ENCODE peak calls at places on chromosomes 3 and 15, in eight cellular contexts. One of them, this sample, is unnamed.

GRCh38 chr15:71632571-71633195 is 177.7 kb upstream of the NR2E3 start:
- DNase-seq in SK-N-SH: no peak
- DNase-seq in A673: no peak
- DNase-seq in choroid plexus epithelial cell: no peak
- DNase-seq in heart right ventricle: no peak
- DNase-seq in fibroblast of the aortic adventitia: no peak
- DNase-seq in brain microvascular endothelial cell: no peak
- DNase-seq in astrocyte of the spinal cord: no peak
- DNase-seq in this sample: no peak

GRCh38 chr3:27080126-27080525 is 289.1 kb downstream of the NEK10 start:
- DNase-seq in A673: no peak
- DNase-seq in choroid plexus epithelial cell: no peak
- DNase-seq in brain microvascular endothelial cell: no peak
- DNase-seq in astrocyte of the spinal cord: no peak
- DNase-seq in fibroblast of the aortic adventitia: no peak
- DNase-seq in heart right ventricle: no peak
- DNase-seq in SK-N-SH: no peak
- DNase-seq in this sample: no peak

GRCh38 chr15:74631935-74632560 is 16.4 kb downstream of the CLK3 start:
- DNase-seq in astrocyte of the spinal cord: peak
- DNase-seq in SK-N-SH: peak
- DNase-seq in choroid plexus epithelial cell: peak
- DNase-seq in heart right ventricle: peak
- DNase-seq in fibroblast of the aortic adventitia: peak
- DNase-seq in brain microvascular endothelial cell: peak
- DNase-seq in A673: peak
- DNase-seq in this sample: no peak

GRCh38 chr3:151206196-151206595 is 3.2 kb upstream of the GPR171 start:
- DNase-seq in A673: no peak
- DNase-seq in brain microvascular endothelial cell: no peak
- DNase-seq in choroid plexus epithelial cell: no peak
- DNase-seq in fibroblast of the aortic adventitia: no peak
- DNase-seq in heart right ventricle: no peak
- DNase-seq in SK-N-SH: no peak
- DNase-seq in astrocyte of the spinal cord: no peak
- DNase-seq in this sample: no peak

GRCh38 chr3:15331606-15332404 is 581 bp downstream of the SH3BP5 start:
- DNase-seq in brain microvascular endothelial cell: no peak
- DNase-seq in choroid plexus epithelial cell: peak
- DNase-seq in A673: peak
- DNase-seq in heart right ventricle: no peak
- DNase-seq in astrocyte of the spinal cord: no peak
- DNase-seq in SK-N-SH: peak
- DNase-seq in fibroblast of the aortic adventitia: peak
- DNase-seq in this sample: no peak

GRCh38 chr3:190013943-190014924 is 106.5 kb downstream of the P3H2 start:
- DNase-seq in choroid plexus epithelial cell: no peak
- DNase-seq in SK-N-SH: no peak
- DNase-seq in brain microvascular endothelial cell: no peak
- DNase-seq in A673: no peak
- DNase-seq in astrocyte of the spinal cord: no peak
- DNase-seq in heart right ventricle: no peak
- DNase-seq in fibroblast of the aortic adventitia: no peak
- DNase-seq in this sample: no peak

GRCh38 chr3:134357261-134357913 is 16.9 kb downstream of the AMOTL2 start:
- DNase-seq in fibroblast of the aortic adventitia: no peak
- DNase-seq in heart right ventricle: no peak
- DNase-seq in astrocyte of the spinal cord: no peak
- DNase-seq in A673: no peak
- DNase-seq in SK-N-SH: no peak
- DNase-seq in brain microvascular endothelial cell: no peak
- DNase-seq in choroid plexus epithelial cell: no peak
- DNase-seq in this sample: no peak

GRCh38 chr3:10574101-10574615 is 68.8 kb upstream of the ATP2B2 start:
- DNase-seq in heart right ventricle: no peak
- DNase-seq in astrocyte of the spinal cord: no peak
- DNase-seq in choroid plexus epithelial cell: no peak
- DNase-seq in SK-N-SH: peak
- DNase-seq in fibroblast of the aortic adventitia: no peak
- DNase-seq in A673: no peak
- DNase-seq in brain microvascular endothelial cell: no peak
- DNase-seq in this sample: no peak

GRCh38 chr15:65762399-65762798 is 29.7 kb downstream of the DENND4A start:
- DNase-seq in A673: no peak
- DNase-seq in choroid plexus epithelial cell: no peak
- DNase-seq in heart right ventricle: no peak
- DNase-seq in astrocyte of the spinal cord: no peak
- DNase-seq in brain microvascular endothelial cell: no peak
- DNase-seq in fibroblast of the aortic adventitia: no peak
- DNase-seq in SK-N-SH: no peak
- DNase-seq in this sample: no peak

GRCh38 chr3:183826854-183827253 is 1.5 kb upstream of the MAP6D1 start:
- DNase-seq in heart right ventricle: no peak
- DNase-seq in A673: no peak
- DNase-seq in astrocyte of the spinal cord: no peak
- DNase-seq in choroid plexus epithelial cell: no peak
- DNase-seq in SK-N-SH: no peak
- DNase-seq in brain microvascular endothelial cell: no peak
- DNase-seq in fibroblast of the aortic adventitia: no peak
- DNase-seq in this sample: no peak

GRCh38 chr15:63510548-63510940 is 6.2 kb downstream of the USP3 start:
- DNase-seq in A673: peak
- DNase-seq in brain microvascular endothelial cell: no peak
- DNase-seq in heart right ventricle: no peak
- DNase-seq in choroid plexus epithelial cell: no peak
- DNase-seq in astrocyte of the spinal cord: no peak
- DNase-seq in fibroblast of the aortic adventitia: no peak
- DNase-seq in SK-N-SH: no peak
- DNase-seq in this sample: no peak

GRCh38 chr3:147940400-147940799 is 531.2 kb downstream of the ZIC1 start:
- DNase-seq in SK-N-SH: no peak
- DNase-seq in choroid plexus epithelial cell: peak
- DNase-seq in fibroblast of the aortic adventitia: peak
- DNase-seq in A673: no peak
- DNase-seq in brain microvascular endothelial cell: no peak
- DNase-seq in heart right ventricle: no peak
- DNase-seq in astrocyte of the spinal cord: peak
- DNase-seq in this sample: peak
- TF ChIP-seq CTCF in SK-N-SH: no peak
- TF ChIP-seq CTCF in choroid plexus epithelial cell: peak
- TF ChIP-seq CTCF in fibroblast of the aortic adventitia: peak
- TF ChIP-seq CTCF in A673: no peak
- TF ChIP-seq CTCF in brain microvascular endothelial cell: peak
- TF ChIP-seq CTCF in heart right ventricle: no peak
- TF ChIP-seq CTCF in astrocyte of the spinal cord: peak
- TF ChIP-seq CTCF in this sample: peak

GRCh38 chr3:172519740-172520139 is 3.5 kb downstream of the TNFSF10 start:
- DNase-seq in SK-N-SH: no peak
- DNase-seq in astrocyte of the spinal cord: no peak
- DNase-seq in choroid plexus epithelial cell: no peak
- DNase-seq in brain microvascular endothelial cell: no peak
- DNase-seq in fibroblast of the aortic adventitia: no peak
- DNase-seq in heart right ventricle: no peak
- DNase-seq in A673: no peak
- DNase-seq in this sample: no peak

GRCh38 chr3:172517859-172518466 is 5.3 kb downstream of the TNFSF10 start:
- DNase-seq in choroid plexus epithelial cell: no peak
- DNase-seq in heart right ventricle: no peak
- DNase-seq in A673: no peak
- DNase-seq in SK-N-SH: no peak
- DNase-seq in fibroblast of the aortic adventitia: no peak
- DNase-seq in astrocyte of the spinal cord: no peak
- DNase-seq in brain microvascular endothelial cell: no peak
- DNase-seq in this sample: no peak

GRCh38 chr3:172516318-172517214 is 6.7 kb downstream of the TNFSF10 start:
- DNase-seq in A673: no peak
- DNase-seq in choroid plexus epithelial cell: peak
- DNase-seq in heart right ventricle: peak
- DNase-seq in brain microvascular endothelial cell: peak
- DNase-seq in fibroblast of the aortic adventitia: peak
- DNase-seq in SK-N-SH: no peak
- DNase-seq in astrocyte of the spinal cord: peak
- DNase-seq in this sample: peak

GRCh38 chr3:172520332-172520831 is 2.8 kb downstream of the TNFSF10 start:
- DNase-seq in astrocyte of the spinal cord: peak
- DNase-seq in fibroblast of the aortic adventitia: peak
- DNase-seq in SK-N-SH: no peak
- DNase-seq in choroid plexus epithelial cell: peak
- DNase-seq in brain microvascular endothelial cell: peak
- DNase-seq in A673: no peak
- DNase-seq in heart right ventricle: no peak
- DNase-seq in this sample: peak

DNA sequence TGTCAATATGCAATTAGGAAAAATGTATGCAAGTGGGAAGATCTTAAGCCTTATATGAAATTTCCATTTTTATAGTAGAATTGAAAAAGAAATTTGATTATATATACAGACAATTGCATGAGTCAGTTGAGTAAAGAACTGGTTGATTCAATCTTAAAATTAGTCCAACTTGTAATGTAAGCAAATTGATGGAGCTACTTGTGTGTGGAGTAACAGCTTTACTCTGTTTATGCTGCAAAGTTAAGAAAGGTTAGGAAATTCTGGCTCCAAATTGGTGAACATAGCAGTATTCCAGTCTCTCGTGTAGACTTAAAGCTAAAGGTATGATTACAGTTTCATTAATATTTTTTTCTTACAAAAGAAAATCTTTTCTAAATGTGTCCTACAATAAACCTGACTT is 4.0 kb downstream of the TNFSF10 start:
- DNase-seq in brain microvascular endothelial cell: no peak
- DNase-seq in astrocyte of the spinal cord: no peak
- DNase-seq in fibroblast of the aortic adventitia: no peak
- DNase-seq in SK-N-SH: no peak
- DNase-seq in choroid plexus epithelial cell: no peak
- DNase-seq in A673: no peak
- DNase-seq in heart right ventricle: no peak
- DNase-seq in this sample: no peak
- H3K4me3 ChIP-seq in brain microvascular endothelial cell: no peak
- H3K4me3 ChIP-seq in astrocyte of the spinal cord: no peak
- H3K4me3 ChIP-seq in fibroblast of the aortic adventitia: no peak
- H3K4me3 ChIP-seq in SK-N-SH: no peak
- H3K4me3 ChIP-seq in choroid plexus epithelial cell: no peak
- H3K4me3 ChIP-seq in A673: no peak
- H3K4me3 ChIP-seq in heart right ventricle: peak
- H3K4me3 ChIP-seq in this sample: no peak

GRCh38 chr15:88655103-88655553 is 16.3 kb downstream of the ISG20 start:
- DNase-seq in fibroblast of the aortic adventitia: no peak
- DNase-seq in choroid plexus epithelial cell: no peak
- DNase-seq in brain microvascular endothelial cell: no peak
- DNase-seq in heart right ventricle: no peak
- DNase-seq in SK-N-SH: no peak
- DNase-seq in astrocyte of the spinal cord: no peak
- DNase-seq in A673: no peak
- DNase-seq in this sample: no peak

GRCh38 chr15:88658070-88658965 is 19.5 kb downstream of the ISG20 start:
- DNase-seq in SK-N-SH: no peak
- DNase-seq in choroid plexus epithelial cell: no peak
- DNase-seq in A673: no peak
- DNase-seq in astrocyte of the spinal cord: no peak
- DNase-seq in heart right ventricle: no peak
- DNase-seq in fibroblast of the aortic adventitia: no peak
- DNase-seq in brain microvascular endothelial cell: no peak
- DNase-seq in this sample: no peak

GRCh38 chr15:88657326-88658069 is 18.7 kb downstream of the ISG20 start:
- DNase-seq in choroid plexus epithelial cell: peak
- DNase-seq in A673: peak
- DNase-seq in SK-N-SH: peak
- DNase-seq in fibroblast of the aortic adventitia: peak
- DNase-seq in astrocyte of the spinal cord: peak
- DNase-seq in heart right ventricle: no peak
- DNase-seq in brain microvascular endothelial cell: no peak
- DNase-seq in this sample: no peak

GRCh38 chr15:88655780-88656488 is 17.1 kb downstream of the ISG20 start:
- DNase-seq in astrocyte of the spinal cord: no peak
- DNase-seq in SK-N-SH: no peak
- DNase-seq in heart right ventricle: no peak
- DNase-seq in choroid plexus epithelial cell: no peak
- DNase-seq in A673: no peak
- DNase-seq in fibroblast of the aortic adventitia: no peak
- DNase-seq in brain microvascular endothelial cell: no peak
- DNase-seq in this sample: no peak

DNA sequence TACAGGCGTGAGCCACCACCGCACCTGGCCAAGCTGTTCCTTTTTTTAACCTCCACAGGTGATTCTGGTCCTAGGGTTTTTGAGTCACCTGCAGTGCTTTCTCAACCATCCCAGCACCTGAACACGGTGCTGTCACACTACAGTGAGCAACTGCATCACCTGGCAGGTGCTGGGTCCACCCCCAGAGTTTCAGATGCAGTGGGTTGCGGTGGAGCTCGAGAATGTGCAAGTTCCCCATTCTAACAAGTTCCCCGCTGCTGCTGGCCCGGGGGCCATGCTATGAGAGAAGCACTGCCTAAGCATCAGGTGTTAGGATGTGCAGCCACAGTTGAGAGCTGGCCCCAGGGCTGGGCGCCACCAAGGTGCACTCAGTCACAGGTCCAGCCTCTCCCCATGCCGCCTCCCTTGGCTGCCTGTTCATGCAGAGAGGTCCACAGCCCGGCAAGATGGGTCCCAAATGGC is 18.0 kb downstream of the ISG20 start:
- DNase-seq in brain microvascular endothelial cell: no peak
- DNase-seq in fibroblast of the aortic adventitia: no peak
- DNase-seq in A673: no peak
- DNase-seq in SK-N-SH: no peak
- DNase-seq in astrocyte of the spinal cord: no peak
- DNase-seq in heart right ventricle: no peak
- DNase-seq in choroid plexus epithelial cell: no peak
- DNase-seq in this sample: no peak
- TF ChIP-seq CTCF in brain microvascular endothelial cell: no peak
- TF ChIP-seq CTCF in fibroblast of the aortic adventitia: no peak
- TF ChIP-seq CTCF in A673: no peak
- TF ChIP-seq CTCF in SK-N-SH: no peak
- TF ChIP-seq CTCF in astrocyte of the spinal cord: no peak
- TF ChIP-seq CTCF in heart right ventricle: no peak
- TF ChIP-seq CTCF in choroid plexus epithelial cell: no peak
- TF ChIP-seq CTCF in this sample: no peak

GRCh38 chr3:172750069-172750367 is 508 bp upstream of the ECT2 start:
- DNase-seq in SK-N-SH: no peak
- DNase-seq in astrocyte of the spinal cord: no peak
- DNase-seq in brain microvascular endothelial cell: peak
- DNase-seq in A673: no peak
- DNase-seq in heart right ventricle: no peak
- DNase-seq in fibroblast of the aortic adventitia: no peak
- DNase-seq in choroid plexus epithelial cell: no peak
- DNase-seq in this sample: no peak

GRCh38 chr3:172750368-172751187 is at the start of gene ECT2:
- DNase-seq in SK-N-SH: peak
- DNase-seq in heart right ventricle: peak
- DNase-seq in fibroblast of the aortic adventitia: peak
- DNase-seq in choroid plexus epithelial cell: peak
- DNase-seq in brain microvascular endothelial cell: peak
- DNase-seq in A673: peak
- DNase-seq in astrocyte of the spinal cord: peak
- DNase-seq in this sample: peak

GRCh38 chr3:172746476-172746875 is 4.0 kb upstream of the ECT2 start:
- DNase-seq in A673: peak
- DNase-seq in astrocyte of the spinal cord: no peak
- DNase-seq in choroid plexus epithelial cell: peak
- DNase-seq in fibroblast of the aortic adventitia: peak
- DNase-seq in SK-N-SH: no peak
- DNase-seq in brain microvascular endothelial cell: no peak
- DNase-seq in heart right ventricle: no peak
- DNase-seq in this sample: no peak

GRCh38 chr3:172751188-172751571 is 654 bp downstream of the ECT2 start:
- DNase-seq in heart right ventricle: no peak
- DNase-seq in SK-N-SH: peak
- DNase-seq in choroid plexus epithelial cell: peak
- DNase-seq in astrocyte of the spinal cord: peak
- DNase-seq in brain microvascular endothelial cell: peak
- DNase-seq in fibroblast of the aortic adventitia: peak
- DNase-seq in A673: peak
- DNase-seq in this sample: no peak

GRCh38 chr3:172749201-172749965 is 1.1 kb upstream of the ECT2 start:
- DNase-seq in SK-N-SH: no peak
- DNase-seq in brain microvascular endothelial cell: peak
- DNase-seq in astrocyte of the spinal cord: peak
- DNase-seq in choroid plexus epithelial cell: peak
- DNase-seq in fibroblast of the aortic adventitia: peak
- DNase-seq in heart right ventricle: peak
- DNase-seq in A673: no peak
- DNase-seq in this sample: peak
- H3K4me3 ChIP-seq in SK-N-SH: peak
- H3K4me3 ChIP-seq in brain microvascular endothelial cell: peak
- H3K4me3 ChIP-seq in astrocyte of the spinal cord: peak
- H3K4me3 ChIP-seq in choroid plexus epithelial cell: peak
- H3K4me3 ChIP-seq in fibroblast of the aortic adventitia: peak
- H3K4me3 ChIP-seq in heart right ventricle: peak
- H3K4me3 ChIP-seq in A673: peak
- H3K4me3 ChIP-seq in this sample: peak